ENCODE peak calls at places on chromosomes 2 and 18, in seven cellular contexts. One of them, this sample, is unnamed.

GRCh38 chr2:25304339-25304728 is 37.4 kb downstream of the DNMT3A start:
- DNase-seq in fibroblast of the aortic adventitia: no peak
- DNase-seq in AG04449: no peak
- DNase-seq in astrocyte of the cerebellum: no peak
- DNase-seq in right atrium auricular region: no peak
- DNase-seq in trophoblast cell: peak
- DNase-seq in skeletal muscle cell: no peak
- DNase-seq in this sample: no peak

GRCh38 chr2:223465793-223466192 is 136.4 kb downstream of the SCG2 start:
- DNase-seq in fibroblast of the aortic adventitia: peak
- DNase-seq in AG04449: peak
- DNase-seq in astrocyte of the cerebellum: peak
- DNase-seq in right atrium auricular region: peak
- DNase-seq in trophoblast cell: peak
- DNase-seq in skeletal muscle cell: peak
- DNase-seq in this sample: no peak

GRCh38 chr2:241530571-241530970 is 22.2 kb upstream of the STK25 start:
- DNase-seq in fibroblast of the aortic adventitia: no peak
- DNase-seq in AG04449: no peak
- DNase-seq in astrocyte of the cerebellum: no peak
- DNase-seq in right atrium auricular region: no peak
- DNase-seq in trophoblast cell: no peak
- DNase-seq in skeletal muscle cell: no peak
- DNase-seq in this sample: no peak

GRCh38 chr2:79101024-79101423 is 13.2 kb upstream of the REG1B start:
- DNase-seq in fibroblast of the aortic adventitia: no peak
- DNase-seq in AG04449: no peak
- DNase-seq in astrocyte of the cerebellum: no peak
- DNase-seq in right atrium auricular region: no peak
- DNase-seq in trophoblast cell: no peak
- DNase-seq in skeletal muscle cell: no peak
- DNase-seq in this sample: no peak

GRCh38 chr2:168956392-168956791 is 55.3 kb downstream of the G6PC2 start:
- DNase-seq in fibroblast of the aortic adventitia: no peak
- DNase-seq in AG04449: no peak
- DNase-seq in astrocyte of the cerebellum: no peak
- DNase-seq in right atrium auricular region: no peak
- DNase-seq in trophoblast cell: no peak
- DNase-seq in skeletal muscle cell: no peak
- DNase-seq in this sample: no peak

GRCh38 chr2:14569294-14569693 is 63.2 kb upstream of the LRATD1 start:
- DNase-seq in fibroblast of the aortic adventitia: no peak
- DNase-seq in AG04449: no peak
- DNase-seq in astrocyte of the cerebellum: no peak
- DNase-seq in right atrium auricular region: no peak
- DNase-seq in trophoblast cell: peak
- DNase-seq in skeletal muscle cell: no peak
- DNase-seq in this sample: no peak

GRCh38 chr2:164779383-164780057 is 62.1 kb downstream of the COBLL1 start:
- DNase-seq in fibroblast of the aortic adventitia: no peak
- DNase-seq in AG04449: no peak
- DNase-seq in astrocyte of the cerebellum: no peak
- DNase-seq in right atrium auricular region: no peak
- DNase-seq in trophoblast cell: peak
- DNase-seq in skeletal muscle cell: no peak
- DNase-seq in this sample: no peak

GRCh38 chr2:98346259-98347236 is at the start of gene CNGA3:
- DNase-seq in fibroblast of the aortic adventitia: peak
- DNase-seq in AG04449: no peak
- DNase-seq in astrocyte of the cerebellum: no peak
- DNase-seq in right atrium auricular region: no peak
- DNase-seq in trophoblast cell: peak
- DNase-seq in skeletal muscle cell: no peak
- DNase-seq in this sample: no peak

GRCh38 chr2:51247252-51247651 is 215.3 kb upstream of the NRXN1 start:
- DNase-seq in fibroblast of the aortic adventitia: no peak
- DNase-seq in AG04449: no peak
- DNase-seq in astrocyte of the cerebellum: no peak
- DNase-seq in right atrium auricular region: no peak
- DNase-seq in trophoblast cell: no peak
- DNase-seq in skeletal muscle cell: no peak
- DNase-seq in this sample: no peak

GRCh38 chr2:53859354-53860159 is at the start of gene GPR75:
- DNase-seq in fibroblast of the aortic adventitia: peak
- DNase-seq in AG04449: no peak
- DNase-seq in astrocyte of the cerebellum: no peak
- DNase-seq in right atrium auricular region: no peak
- DNase-seq in trophoblast cell: no peak
- DNase-seq in skeletal muscle cell: no peak
- DNase-seq in this sample: no peak

GRCh38 chr2:179581605-179582004 is 279.8 kb downstream of the ZNF385B start:
- DNase-seq in fibroblast of the aortic adventitia: no peak
- DNase-seq in AG04449: no peak
- DNase-seq in astrocyte of the cerebellum: no peak
- DNase-seq in right atrium auricular region: no peak
- DNase-seq in trophoblast cell: peak
- DNase-seq in skeletal muscle cell: no peak
- DNase-seq in this sample: no peak

GRCh38 chr2:109173311-109174171 is 44.5 kb downstream of the SH3RF3 start:
- DNase-seq in fibroblast of the aortic adventitia: peak
- DNase-seq in AG04449: peak
- DNase-seq in astrocyte of the cerebellum: peak
- DNase-seq in right atrium auricular region: peak
- DNase-seq in trophoblast cell: no peak
- DNase-seq in skeletal muscle cell: peak
- DNase-seq in this sample: peak

GRCh38 chr18:41150316-41150715 is 804.7 kb upstream of the PIK3C3 start:
- DNase-seq in fibroblast of the aortic adventitia: no peak
- DNase-seq in AG04449: no peak
- DNase-seq in astrocyte of the cerebellum: no peak
- DNase-seq in right atrium auricular region: no peak
- DNase-seq in trophoblast cell: no peak
- DNase-seq in skeletal muscle cell: no peak
- DNase-seq in this sample: no peak

GRCh38 chr18:12883003-12883683 is 894 bp downstream of the PTPN2 start:
- DNase-seq in fibroblast of the aortic adventitia: no peak
- DNase-seq in AG04449: no peak
- DNase-seq in astrocyte of the cerebellum: no peak
- DNase-seq in right atrium auricular region: no peak
- DNase-seq in trophoblast cell: peak
- DNase-seq in skeletal muscle cell: no peak
- DNase-seq in this sample: no peak

GRCh38 chr18:12883684-12884520 is at the start of gene PTPN2:
- DNase-seq in fibroblast of the aortic adventitia: peak
- DNase-seq in AG04449: peak
- DNase-seq in astrocyte of the cerebellum: peak
- DNase-seq in right atrium auricular region: peak
- DNase-seq in trophoblast cell: peak
- DNase-seq in skeletal muscle cell: peak
- DNase-seq in this sample: peak

GRCh38 chr18:12884521-12885323 is 685 bp upstream of the PTPN2 start:
- DNase-seq in fibroblast of the aortic adventitia: no peak
- DNase-seq in AG04449: no peak
- DNase-seq in astrocyte of the cerebellum: no peak
- DNase-seq in right atrium auricular region: no peak
- DNase-seq in trophoblast cell: no peak
- DNase-seq in skeletal muscle cell: no peak
- DNase-seq in this sample: no peak

GRCh38 chr18:12886498-12887126 is 2.6 kb upstream of the PTPN2 start:
- DNase-seq in fibroblast of the aortic adventitia: no peak
- DNase-seq in AG04449: no peak
- DNase-seq in astrocyte of the cerebellum: no peak
- DNase-seq in right atrium auricular region: no peak
- DNase-seq in trophoblast cell: peak
- DNase-seq in skeletal muscle cell: no peak
- DNase-seq in this sample: no peak

DNA sequence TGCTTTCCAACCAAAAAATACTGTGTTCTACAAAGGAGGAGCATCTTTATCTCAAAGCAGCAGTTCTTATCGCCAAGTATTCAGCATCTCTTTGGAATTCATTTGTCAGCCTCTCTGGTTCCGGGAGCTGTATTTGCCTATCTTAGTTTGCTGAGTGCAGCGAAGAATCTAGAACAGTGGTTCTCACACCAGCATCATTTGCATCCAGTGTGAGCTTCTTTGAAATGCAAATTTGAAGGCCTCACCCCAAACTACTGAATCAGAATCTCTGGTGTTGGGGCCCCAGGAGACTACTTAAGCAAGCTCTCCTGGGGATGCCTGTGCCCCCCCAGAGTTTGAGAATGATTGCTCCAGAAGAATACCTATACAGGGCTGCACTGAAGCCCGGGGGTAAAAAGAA is 1.5 kb upstream of the PTPN2 start:
- DNase-seq in fibroblast of the aortic adventitia: no peak
- DNase-seq in AG04449: no peak
- DNase-seq in astrocyte of the cerebellum: no peak
- DNase-seq in right atrium auricular region: no peak
- DNase-seq in trophoblast cell: peak
- DNase-seq in skeletal muscle cell: no peak
- DNase-seq in this sample: no peak
- H3K4me3 ChIP-seq in fibroblast of the aortic adventitia: no peak
- H3K4me3 ChIP-seq in AG04449: no peak
- H3K4me3 ChIP-seq in astrocyte of the cerebellum: no peak
- H3K4me3 ChIP-seq in right atrium auricular region: no peak
- H3K4me3 ChIP-seq in trophoblast cell: no peak
- H3K4me3 ChIP-seq in skeletal muscle cell: no peak
- H3K4me3 ChIP-seq in this sample: no peak

GRCh38 chr2:177212106-177212894 is at the start of gene HNRNPA3:
- DNase-seq in fibroblast of the aortic adventitia: peak
- DNase-seq in AG04449: peak
- DNase-seq in astrocyte of the cerebellum: peak
- DNase-seq in right atrium auricular region: peak
- DNase-seq in trophoblast cell: peak
- DNase-seq in skeletal muscle cell: peak
- DNase-seq in this sample: peak

GRCh38 chr2:177212895-177213856 is 582 bp downstream of the HNRNPA3 start:
- DNase-seq in fibroblast of the aortic adventitia: peak
- DNase-seq in AG04449: peak
- DNase-seq in astrocyte of the cerebellum: peak
- DNase-seq in right atrium auricular region: peak
- DNase-seq in trophoblast cell: peak
- DNase-seq in skeletal muscle cell: peak
- DNase-seq in this sample: peak

GRCh38 chr2:177211602-177212105 is 940 bp upstream of the HNRNPA3 start:
- DNase-seq in fibroblast of the aortic adventitia: no peak
- DNase-seq in AG04449: no peak
- DNase-seq in astrocyte of the cerebellum: no peak
- DNase-seq in right atrium auricular region: no peak
- DNase-seq in trophoblast cell: no peak
- DNase-seq in skeletal muscle cell: no peak
- DNase-seq in this sample: no peak

GRCh38 chr2:177207101-177207500 is 5.5 kb upstream of the HNRNPA3 start:
- DNase-seq in fibroblast of the aortic adventitia: no peak
- DNase-seq in AG04449: no peak
- DNase-seq in astrocyte of the cerebellum: no peak
- DNase-seq in right atrium auricular region: no peak
- DNase-seq in trophoblast cell: no peak
- DNase-seq in skeletal muscle cell: no peak
- DNase-seq in this sample: no peak

DNA sequence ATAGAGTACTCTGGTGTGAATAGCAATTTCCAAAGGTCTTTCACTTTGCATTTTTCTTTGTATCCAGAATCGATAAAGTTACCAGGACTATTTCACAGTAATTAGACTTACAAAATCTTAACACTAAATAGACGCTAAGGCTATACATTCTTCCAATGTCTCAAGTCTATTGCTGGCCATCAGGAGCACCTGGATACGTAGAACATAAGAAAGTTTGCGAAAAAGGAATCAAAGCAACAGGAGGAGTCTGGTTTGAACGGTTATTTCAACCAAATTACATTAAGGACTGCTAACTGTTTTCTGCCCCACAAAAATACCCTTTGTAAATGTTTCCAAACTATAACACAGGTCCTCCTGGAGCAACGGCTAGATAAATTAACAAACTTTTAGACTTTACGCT is 1.4 kb upstream of the HNRNPA3 start:
- DNase-seq in fibroblast of the aortic adventitia: no peak
- DNase-seq in AG04449: no peak
- DNase-seq in astrocyte of the cerebellum: no peak
- DNase-seq in right atrium auricular region: no peak
- DNase-seq in trophoblast cell: peak
- DNase-seq in skeletal muscle cell: no peak
- DNase-seq in this sample: no peak
- H3K4me3 ChIP-seq in fibroblast of the aortic adventitia: peak
- H3K4me3 ChIP-seq in AG04449: peak
- H3K4me3 ChIP-seq in astrocyte of the cerebellum: peak
- H3K4me3 ChIP-seq in right atrium auricular region: peak
- H3K4me3 ChIP-seq in trophoblast cell: no peak
- H3K4me3 ChIP-seq in skeletal muscle cell: peak
- H3K4me3 ChIP-seq in this sample: peak

GRCh38 chr2:3443685-3444084 is 64.2 kb downstream of the TRAPPC12 start:
- DNase-seq in fibroblast of the aortic adventitia: no peak
- DNase-seq in AG04449: no peak
- DNase-seq in astrocyte of the cerebellum: no peak
- DNase-seq in right atrium auricular region: no peak
- DNase-seq in trophoblast cell: no peak
- DNase-seq in skeletal muscle cell: no peak
- DNase-seq in this sample: no peak
- H3K4me3 ChIP-seq in fibroblast of the aortic adventitia: no peak
- H3K4me3 ChIP-seq in AG04449: no peak
- H3K4me3 ChIP-seq in astrocyte of the cerebellum: no peak
- H3K4me3 ChIP-seq in right atrium auricular region: no peak
- H3K4me3 ChIP-seq in trophoblast cell: no peak
- H3K4me3 ChIP-seq in skeletal muscle cell: no peak
- H3K4me3 ChIP-seq in this sample: no peak

GRCh38 chr2:30424231-30424630 is 22.8 kb upstream of the LCLAT1 start:
- DNase-seq in fibroblast of the aortic adventitia: no peak
- DNase-seq in AG04449: no peak
- DNase-seq in astrocyte of the cerebellum: no peak
- DNase-seq in right atrium auricular region: no peak
- DNase-seq in trophoblast cell: no peak
- DNase-seq in skeletal muscle cell: no peak
- DNase-seq in this sample: no peak

GRCh38 chr2:30421551-30422436 is 25.3 kb upstream of the LCLAT1 start:
- DNase-seq in fibroblast of the aortic adventitia: peak
- DNase-seq in AG04449: peak
- DNase-seq in astrocyte of the cerebellum: peak
- DNase-seq in right atrium auricular region: no peak
- DNase-seq in trophoblast cell: no peak
- DNase-seq in skeletal muscle cell: peak
- DNase-seq in this sample: peak

GRCh38 chr2:30422437-30422805 is 24.6 kb upstream of the LCLAT1 start:
- DNase-seq in fibroblast of the aortic adventitia: no peak
- DNase-seq in AG04449: no peak
- DNase-seq in astrocyte of the cerebellum: no peak
- DNase-seq in right atrium auricular region: no peak
- DNase-seq in trophoblast cell: no peak
- DNase-seq in skeletal muscle cell: peak
- DNase-seq in this sample: peak

GRCh38 chr2:30417253-30417652 is 29.8 kb upstream of the LCLAT1 start:
- DNase-seq in fibroblast of the aortic adventitia: peak
- DNase-seq in AG04449: no peak
- DNase-seq in astrocyte of the cerebellum: no peak
- DNase-seq in right atrium auricular region: peak
- DNase-seq in trophoblast cell: no peak
- DNase-seq in skeletal muscle cell: peak
- DNase-seq in this sample: no peak

DNA sequence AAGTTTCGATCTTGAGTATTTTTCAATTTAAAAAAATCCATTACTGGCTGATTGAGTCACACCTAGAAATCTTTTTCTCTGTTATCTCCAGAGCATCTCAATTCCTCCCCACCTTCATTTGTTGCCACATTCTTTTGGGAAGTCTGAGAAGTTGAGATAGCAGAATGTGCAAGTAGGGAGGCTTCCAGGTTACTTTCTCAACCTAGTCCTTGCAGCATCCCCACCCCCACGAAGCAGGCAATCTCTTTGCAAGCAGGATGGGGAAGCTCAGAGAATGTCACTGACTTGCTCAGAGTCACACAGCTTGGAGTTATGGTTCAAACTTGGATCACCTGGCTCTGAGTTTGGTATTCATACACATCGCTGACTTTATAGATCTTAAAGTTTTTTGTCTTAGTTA is 26.0 kb upstream of the LCLAT1 start:
- DNase-seq in fibroblast of the aortic adventitia: peak
- DNase-seq in AG04449: no peak
- DNase-seq in astrocyte of the cerebellum: no peak
- DNase-seq in right atrium auricular region: no peak
- DNase-seq in trophoblast cell: peak
- DNase-seq in skeletal muscle cell: no peak
- DNase-seq in this sample: no peak
- H3K4me3 ChIP-seq in fibroblast of the aortic adventitia: no peak
- H3K4me3 ChIP-seq in AG04449: no peak
- H3K4me3 ChIP-seq in astrocyte of the cerebellum: no peak
- H3K4me3 ChIP-seq in right atrium auricular region: no peak
- H3K4me3 ChIP-seq in trophoblast cell: no peak
- H3K4me3 ChIP-seq in skeletal muscle cell: no peak
- H3K4me3 ChIP-seq in this sample: no peak